ENCODE peak calls at places on chromosomes 16 and 17, in ten cellular contexts. One of them, this sample, is unnamed.

GRCh38 chr16:58211245-58211644 is 13.3 kb upstream of the CSNK2A2 start:
- DNase-seq in H9: no peak
- DNase-seq in stimulated activated CD4-positive, alpha-beta T cell treated with anti-CD3 and anti-CD28 coated beads, Interleukin-4, amount 100 ng/mL, for 4 hours: no peak
- DNase-seq in putamen: no peak
- DNase-seq in kidney tubule cell: no peak
- DNase-seq in epithelial cell of esophagus: peak
- DNase-seq in foreskin keratinocyte: no peak
- DNase-seq in CD8-positive, alpha-beta T cell: no peak
- DNase-seq in hepatocyte: no peak
- DNase-seq in NCI-H2081: no peak
- DNase-seq in this sample: no peak

GRCh38 chr17:71114911-71115668 is 945.8 kb downstream of the KCNJ2 start:
- DNase-seq in H9: no peak
- DNase-seq in stimulated activated CD4-positive, alpha-beta T cell treated with anti-CD3 and anti-CD28 coated beads, Interleukin-4, amount 100 ng/mL, for 4 hours: no peak
- DNase-seq in putamen: no peak
- DNase-seq in kidney tubule cell: no peak
- DNase-seq in epithelial cell of esophagus: no peak
- DNase-seq in foreskin keratinocyte: no peak
- DNase-seq in CD8-positive, alpha-beta T cell: no peak
- DNase-seq in hepatocyte: no peak
- DNase-seq in NCI-H2081: no peak
- DNase-seq in this sample: no peak

GRCh38 chr17:4220655-4221054 is 43.1 kb downstream of the ANKFY1 start:
- DNase-seq in H9: no peak
- DNase-seq in stimulated activated CD4-positive, alpha-beta T cell treated with anti-CD3 and anti-CD28 coated beads, Interleukin-4, amount 100 ng/mL, for 4 hours: no peak
- DNase-seq in putamen: no peak
- DNase-seq in kidney tubule cell: no peak
- DNase-seq in epithelial cell of esophagus: no peak
- DNase-seq in foreskin keratinocyte: no peak
- DNase-seq in CD8-positive, alpha-beta T cell: no peak
- DNase-seq in hepatocyte: peak
- DNase-seq in NCI-H2081: no peak
- DNase-seq in this sample: no peak

GRCh38 chr17:44569459-44569858 is 12.2 kb downstream of the FZD2 start:
- DNase-seq in H9: peak
- DNase-seq in stimulated activated CD4-positive, alpha-beta T cell treated with anti-CD3 and anti-CD28 coated beads, Interleukin-4, amount 100 ng/mL, for 4 hours: no peak
- DNase-seq in putamen: no peak
- DNase-seq in kidney tubule cell: no peak
- DNase-seq in epithelial cell of esophagus: no peak
- DNase-seq in foreskin keratinocyte: no peak
- DNase-seq in CD8-positive, alpha-beta T cell: no peak
- DNase-seq in hepatocyte: no peak
- DNase-seq in NCI-H2081: no peak
- DNase-seq in this sample: no peak

GRCh38 chr17:2723505-2723996 is 12.0 kb upstream of the CLUH start:
- DNase-seq in H9: peak
- DNase-seq in stimulated activated CD4-positive, alpha-beta T cell treated with anti-CD3 and anti-CD28 coated beads, Interleukin-4, amount 100 ng/mL, for 4 hours: no peak
- DNase-seq in putamen: no peak
- DNase-seq in kidney tubule cell: peak
- DNase-seq in epithelial cell of esophagus: peak
- DNase-seq in foreskin keratinocyte: no peak
- DNase-seq in CD8-positive, alpha-beta T cell: no peak
- DNase-seq in hepatocyte: no peak
- DNase-seq in NCI-H2081: no peak
- DNase-seq in this sample: no peak

GRCh38 chr17:78475211-78475610 is 96.8 kb downstream of the PGS1 start:
- DNase-seq in H9: no peak
- DNase-seq in stimulated activated CD4-positive, alpha-beta T cell treated with anti-CD3 and anti-CD28 coated beads, Interleukin-4, amount 100 ng/mL, for 4 hours: no peak
- DNase-seq in putamen: no peak
- DNase-seq in kidney tubule cell: no peak
- DNase-seq in epithelial cell of esophagus: no peak
- DNase-seq in foreskin keratinocyte: no peak
- DNase-seq in CD8-positive, alpha-beta T cell: no peak
- DNase-seq in hepatocyte: no peak
- DNase-seq in NCI-H2081: no peak
- DNase-seq in this sample: no peak

GRCh38 chr17:62705781-62706597 is 78.5 kb downstream of the MRC2 start:
- DNase-seq in H9: peak
- DNase-seq in stimulated activated CD4-positive, alpha-beta T cell treated with anti-CD3 and anti-CD28 coated beads, Interleukin-4, amount 100 ng/mL, for 4 hours: no peak
- DNase-seq in putamen: peak
- DNase-seq in kidney tubule cell: peak
- DNase-seq in epithelial cell of esophagus: no peak
- DNase-seq in foreskin keratinocyte: no peak
- DNase-seq in CD8-positive, alpha-beta T cell: no peak
- DNase-seq in hepatocyte: no peak
- DNase-seq in NCI-H2081: no peak
- DNase-seq in this sample: no peak

GRCh38 chr17:39739020-39739884 is 1.5 kb downstream of the GRB7 start:
- DNase-seq in H9: peak
- DNase-seq in stimulated activated CD4-positive, alpha-beta T cell treated with anti-CD3 and anti-CD28 coated beads, Interleukin-4, amount 100 ng/mL, for 4 hours: no peak
- DNase-seq in putamen: no peak
- DNase-seq in kidney tubule cell: peak
- DNase-seq in epithelial cell of esophagus: peak
- DNase-seq in foreskin keratinocyte: peak
- DNase-seq in CD8-positive, alpha-beta T cell: no peak
- DNase-seq in hepatocyte: peak
- DNase-seq in NCI-H2081: peak
- DNase-seq in this sample: peak

GRCh38 chr17:75610103-75610984 is 22.7 kb downstream of the MYO15B start:
- DNase-seq in H9: no peak
- DNase-seq in stimulated activated CD4-positive, alpha-beta T cell treated with anti-CD3 and anti-CD28 coated beads, Interleukin-4, amount 100 ng/mL, for 4 hours: no peak
- DNase-seq in putamen: no peak
- DNase-seq in kidney tubule cell: peak
- DNase-seq in epithelial cell of esophagus: peak
- DNase-seq in foreskin keratinocyte: no peak
- DNase-seq in CD8-positive, alpha-beta T cell: no peak
- DNase-seq in hepatocyte: peak
- DNase-seq in NCI-H2081: no peak
- DNase-seq in this sample: no peak

GRCh38 chr16:66845791-66846221 is 1.6 kb downstream of the CA7 start:
- DNase-seq in H9: no peak
- DNase-seq in stimulated activated CD4-positive, alpha-beta T cell treated with anti-CD3 and anti-CD28 coated beads, Interleukin-4, amount 100 ng/mL, for 4 hours: no peak
- DNase-seq in putamen: peak
- DNase-seq in kidney tubule cell: no peak
- DNase-seq in epithelial cell of esophagus: no peak
- DNase-seq in foreskin keratinocyte: no peak
- DNase-seq in CD8-positive, alpha-beta T cell: no peak
- DNase-seq in hepatocyte: no peak
- DNase-seq in NCI-H2081: no peak
- DNase-seq in this sample: peak

GRCh38 chr17:80219777-80220708 is at the start of the genes SGSH and SLC26A11:
- DNase-seq in H9: peak
- DNase-seq in stimulated activated CD4-positive, alpha-beta T cell treated with anti-CD3 and anti-CD28 coated beads, Interleukin-4, amount 100 ng/mL, for 4 hours: peak
- DNase-seq in putamen: peak
- DNase-seq in kidney tubule cell: peak
- DNase-seq in epithelial cell of esophagus: peak
- DNase-seq in foreskin keratinocyte: no peak
- DNase-seq in CD8-positive, alpha-beta T cell: peak
- DNase-seq in hepatocyte: peak
- DNase-seq in NCI-H2081: peak
- DNase-seq in this sample: no peak